ENCODE peak calls at places on chromosomes 13 and 19, in nine cellular contexts. Y, E, A, P, O, F, L, U and X are unnamed samples.

GRCh38 chr13:95258619-95259194 is 42.5 kb downstream of the ABCC4 start:
- DNase-seq in Y (no peak), F (no peak), L (no peak), O (no peak), P (no peak), U (no peak), E (peak; percentile 91), A (no peak), X (no peak)

GRCh38 chr19:47541507-47541906 is 26.6 kb upstream of the NAPA start:
- DNase-seq in Y (no peak), E (peak; percentile 21), U (no peak), A (no peak), L (no peak), P (no peak), O (no peak), F (no peak), X (peak; percentile 42)

GRCh38 chr19:18481505-18482222 is 40.2 kb downstream of the ELL start:
- DNase-seq in F (no peak), P (no peak), Y (no peak), A (no peak), O (no peak), U (no peak), E (no peak), L (no peak), X (peak; percentile 74)

GRCh38 chr19:58380037-58380735 is 644 bp downstream of the ZNF837 start:
- DNase-seq in P (no peak), Y (no peak), O (no peak), L (no peak), U (no peak), A (no peak), F (no peak), E (no peak), X (no peak)

GRCh38 chr19:41310031-41310831 is at the start of gene CCDC97:
- DNase-seq in A (peak; percentile 79), U (peak; percentile 59), P (peak; percentile 90), E (peak; percentile 70), L (no peak), F (peak; percentile 87), O (peak; percentile 73), Y (peak; percentile 90), X (peak; percentile 92)

GRCh38 chr19:15666883-15667282 is 6.0 kb upstream of the CYP4F12 start:
- DNase-seq in P (no peak), Y (no peak), E (no peak), O (no peak), F (no peak), A (no peak), L (no peak), U (no peak), X (no peak)

GRCh38 chr19:18017275-18018083 is 9.5 kb downstream of the ARRDC2 start:
- DNase-seq in P (no peak), O (no peak), A (no peak), U (no peak), E (no peak), F (no peak), L (no peak), Y (no peak), X (no peak)

GRCh38 chr13:43132228-43132627 is 108.8 kb downstream of the DNAJC15 start:
- DNase-seq in O (no peak), L (no peak), F (no peak), U (no peak), P (no peak), Y (peak; percentile 50), E (peak; percentile 20), A (no peak), X (no peak)

GRCh38 chr19:36771275-36772231 is 1.1 kb downstream of the ZNF850 start:
- DNase-seq in L (peak; percentile 42), O (peak; percentile 60), E (peak; percentile 53), F (no peak), U (no peak), Y (peak; percentile 94), A (peak; percentile 1), P (peak; percentile 85), X (peak; percentile 74)

GRCh38 chr19:3275068-3275582 is 50.7 kb downstream of the CELF5 start:
- DNase-seq in L (no peak), E (no peak), P (no peak), F (peak; percentile 40), U (no peak), O (no peak), Y (no peak), A (no peak), X (peak; percentile 56)

GRCh38 chr19:30309983-30310805 is 62.0 kb upstream of the ZNF536 start:
- DNase-seq in P (no peak), O (no peak), Y (no peak), F (no peak), L (no peak), U (no peak), A (no peak), E (no peak), X (no peak)

GRCh38 chr19:53865523-53865917 is 2.2 kb upstream of the MYADM start:
- DNase-seq in E (no peak), P (no peak), F (peak; percentile 35), L (no peak), A (no peak), Y (no peak), O (no peak), U (no peak), X (no peak)

GRCh38 chr13:30255696-30256095 is 51.7 kb downstream of the KATNAL1 start:
- DNase-seq in L (no peak), U (no peak), P (no peak), F (no peak), A (no peak), E (no peak), O (no peak), Y (peak; percentile 15), X (no peak)

GRCh38 chr19:54485846-54486245 is 12.8 kb upstream of the CDC42EP5 start:
- DNase-seq in F (no peak), P (no peak), U (no peak), A (no peak), Y (no peak), L (no peak), O (no peak), E (peak; percentile 20), X (no peak)

GRCh38 chr13:39874331-39875055 is 219.0 kb downstream of the COG6 start:
- DNase-seq in Y (peak; percentile 61), F (no peak), P (no peak), U (no peak), E (no peak), A (no peak), O (no peak), L (no peak), X (no peak)